ENCODE peak calls at places on chromosomes 1 and 21, in seven cellular contexts. Y, S, X, F, C, J and H are unnamed samples.
A peak's percentile ranks its signal among the peaks of the same experiment; 100 is the strongest.

GRCh38 chr1:30779294-30780071 is 21.9 kb upstream of the LAPTM5 start:
- DNase-seq in Y (peak; percentile 86), S (peak; percentile 82), X (peak; percentile 97), F (peak; percentile 48), C (peak; percentile 84), J (peak; percentile 89), H (peak; percentile 97)

GRCh38 chr1:39269791-39270342 is 65.4 kb downstream of the MACF1 start:
- DNase-seq in Y (no peak), S (no peak), X (peak; percentile 93), F (peak; percentile 82), C (no peak), J (no peak), H (no peak)

GRCh38 chr1:216293673-216294072 is 129.6 kb downstream of the USH2A start:
- DNase-seq in Y (no peak), S (no peak), X (no peak), F (peak; percentile 94), C (no peak), J (no peak), H (no peak)

GRCh38 chr1:67896826-67897225 is 63.6 kb upstream of the GNG12 start:
- DNase-seq in Y (no peak), S (no peak), X (no peak), F (no peak), C (no peak), J (no peak), H (no peak)

GRCh38 chr1:53735681-53736080 is 3.3 kb downstream of the GLIS1 start:
- DNase-seq in Y (no peak), S (no peak), X (no peak), F (no peak), C (no peak), J (no peak), H (no peak)

GRCh38 chr1:184838374-184838995 is 83.8 kb upstream of the EDEM3 start:
- DNase-seq in Y (peak; percentile 57), S (no peak), X (peak; percentile 93), F (peak; percentile 95), C (peak; percentile 62), J (no peak), H (no peak)

GRCh38 chr21:15289896-15290841 is 225.4 kb upstream of the NRIP1 start:
- DNase-seq in Y (no peak), S (no peak), X (no peak), F (no peak), C (peak; percentile 46), J (peak; percentile 51), H (peak; percentile 76)

GRCh38 chr1:106937104-106937503 is 119.4 kb upstream of the PRMT6 start:
- DNase-seq in Y (no peak), S (no peak), X (no peak), F (peak; percentile 92), C (no peak), J (no peak), H (no peak)

GRCh38 chr21:45412909-45413581 is 8.1 kb downstream of the COL18A1 start:
- DNase-seq in Y (no peak), S (peak; percentile 18), X (no peak), F (no peak), C (peak; percentile 9), J (no peak), H (peak; percentile 72)

GRCh38 chr1:226078336-226078735 is 15.8 kb downstream of the H3-3A start:
- DNase-seq in Y (no peak), S (no peak), X (no peak), F (no peak), C (no peak), J (no peak), H (no peak)

GRCh38 chr21:27681038-27681437 is 714.1 kb upstream of the ADAMTS5 start:
- DNase-seq in Y (no peak), S (no peak), X (no peak), F (peak; percentile 46), C (no peak), J (no peak), H (no peak)

GRCh38 chr1:12614402-12615165 is 3.4 kb downstream of the DHRS3 start:
- DNase-seq in Y (no peak), S (peak; percentile 44), X (no peak), F (no peak), C (no peak), J (no peak), H (no peak)
- H3K4me3 ChIP-seq in Y (no peak overlapping the region), S (peak overlapping the region; percentile 92), X (peak overlapping the region; percentile 83), F (no peak overlapping the region), C (peak overlapping the region; percentile 85), J (peak overlapping the region; percentile 85), H (peak overlapping the region; percentile 58)

DNA sequence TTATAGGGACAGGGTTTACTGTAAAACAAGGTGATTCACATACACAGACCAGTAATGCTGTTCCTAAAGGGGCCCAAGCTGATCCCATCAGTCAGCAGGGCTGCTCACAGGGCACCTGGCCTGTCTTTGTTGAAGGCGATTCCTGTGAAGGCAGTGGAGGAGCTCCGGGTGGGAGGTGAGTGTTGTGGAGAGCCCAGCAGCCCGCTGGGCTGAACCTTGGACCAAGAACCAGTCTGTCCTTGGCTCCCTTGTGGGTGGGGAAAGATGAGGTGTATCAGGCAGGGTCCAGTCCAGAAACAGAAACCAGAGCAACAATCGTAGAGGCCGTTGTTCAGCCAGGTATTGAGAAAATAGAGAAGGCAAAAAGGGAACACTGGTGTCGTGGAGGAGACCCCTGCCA is 12.5 kb downstream of the PDXK start:
- DNase-seq in Y (no peak), S (no peak), X (no peak), F (no peak), C (no peak), J (no peak), H (no peak)
- H3K4me1 ChIP-seq in Y (peaks cover 75% of the 10 kb centered on the region), S (peaks cover 14% of the 10 kb centered on the region), X (peaks cover 86% of the 10 kb centered on the region), F (peaks cover 44% of the 10 kb centered on the region), C (peaks cover 42% of the 10 kb centered on the region), J (peaks cover 76% of the 10 kb centered on the region), H (peaks cover 84% of the 10 kb centered on the region)

GRCh38 chr1:23198373-23198772 is 18.9 kb downstream of the HTR1D start:
- DNase-seq in Y (no peak), S (no peak), X (no peak), F (peak; percentile 97), C (no peak), J (no peak), H (no peak)
- TF ChIP-seq CTCF in Y (no peak), S (no peak), X (no peak), F (peak; percentile 3), C (no peak), J (no peak), H (no peak)

GRCh38 chr1:16137890-16138467 is 17.9 kb downstream of the EPHA2 start:
- DNase-seq in Y (no peak), S (no peak), X (no peak), F (no peak), C (no peak), J (no peak), H (no peak)

GRCh38 chr1:16133007-16133961 is 22.6 kb downstream of the EPHA2 start:
- DNase-seq in Y (no peak), S (no peak), X (no peak), F (no peak), C (no peak), J (no peak), H (no peak)

GRCh38 chr1:16134906-16135305 is 21.0 kb downstream of the EPHA2 start:
- DNase-seq in Y (no peak), S (no peak), X (no peak), F (no peak), C (no peak), J (no peak), H (no peak)

GRCh38 chr1:16134071-16134801 is 21.6 kb downstream of the EPHA2 start:
- DNase-seq in Y (no peak), S (no peak), X (no peak), F (no peak), C (no peak), J (no peak), H (no peak)

DNA sequence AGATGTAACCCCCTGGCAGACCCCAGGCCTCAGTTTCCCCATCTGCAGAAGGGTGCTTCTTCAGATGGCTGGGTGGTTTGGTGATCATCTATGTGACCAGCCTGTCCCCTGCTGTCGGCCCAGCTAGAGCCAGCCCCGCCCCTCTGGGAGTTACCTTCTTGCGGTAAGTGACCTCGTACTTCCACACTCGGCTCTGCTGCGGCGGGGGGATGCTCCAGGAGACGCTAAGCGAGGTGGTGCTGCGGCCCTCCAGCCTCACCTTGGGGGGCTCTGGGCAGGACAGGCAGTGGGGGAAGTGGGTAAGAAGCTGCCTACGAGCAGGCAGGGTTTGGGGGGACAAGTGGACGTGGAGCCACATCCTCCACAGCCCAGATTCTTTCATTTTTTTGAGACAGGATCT is 20.4 kb downstream of the EPHA2 start:
- DNase-seq in Y (no peak), S (no peak), X (no peak), F (no peak), C (no peak), J (no peak), H (no peak)
- H3K4me3 ChIP-seq in Y (no peak overlapping the region), S (no peak overlapping the region), X (no peak overlapping the region), F (no peak overlapping the region), C (no peak overlapping the region), J (no peak overlapping the region), H (no peak overlapping the region)

GRCh38 chr1:64489707-64490106 is 19.8 kb downstream of the CACHD1 start:
- DNase-seq in Y (no peak), S (no peak), X (no peak), F (no peak), C (no peak), J (no peak), H (no peak)

GRCh38 chr1:64487061-64487460 is 17.1 kb downstream of the CACHD1 start:
- DNase-seq in Y (no peak), S (no peak), X (no peak), F (no peak), C (no peak), J (no peak), H (no peak)

GRCh38 chr1:64490204-64490818 is 20.4 kb downstream of the CACHD1 start:
- DNase-seq in Y (no peak), S (no peak), X (no peak), F (no peak), C (no peak), J (no peak), H (no peak)

GRCh38 chr1:64486193-64486592 is 16.3 kb downstream of the CACHD1 start:
- DNase-seq in Y (no peak), S (no peak), X (no peak), F (no peak), C (no peak), J (no peak), H (no peak)

DNA sequence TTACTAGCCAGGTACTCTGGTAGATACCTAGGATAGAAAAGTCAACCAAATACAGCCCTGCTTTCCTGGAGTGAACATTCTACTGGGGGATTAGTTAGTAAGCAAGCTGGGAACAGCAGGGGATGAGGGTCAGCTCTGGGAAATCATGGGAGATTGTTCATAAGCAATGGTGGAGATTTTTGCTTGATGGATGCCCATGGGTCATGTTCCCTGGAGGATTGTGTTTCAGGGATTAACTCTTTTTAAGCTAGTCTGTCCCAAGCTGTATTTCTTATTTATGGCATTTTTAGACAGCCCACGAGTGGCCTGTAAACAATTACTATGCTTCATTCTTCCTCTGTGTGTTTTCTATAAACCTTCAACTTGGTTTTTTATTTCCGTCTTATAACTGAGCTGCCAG is 18.9 kb downstream of the CACHD1 start:
- DNase-seq in Y (no peak), S (no peak), X (no peak), F (no peak), C (no peak), J (no peak), H (no peak)
- H3K4me1 ChIP-seq in Y (peaks cover 13% of the 10 kb centered on the region), S (no peaks in the 10 kb centered on the region), X (peaks cover 13% of the 10 kb centered on the region), F (no peaks in the 10 kb centered on the region), C (peaks cover 8% of the 10 kb centered on the region), J (no peaks in the 10 kb centered on the region), H (no peaks in the 10 kb centered on the region)